ENCODE peak calls at places on chromosomes 12 and 14, in four cellular contexts. L, H, U and F are unnamed samples.

GRCh38 chr14:64388533-64389243 is 535 bp downstream of the MTHFD1 start:
- DNase-seq in H (peak; percentile 30), L (peak; percentile 46), U (no peak), F (peak; percentile 2)

GRCh38 chr14:24673534-24674203 is 39.7 kb upstream of the GZMB start:
- DNase-seq in L (no peak), H (no peak), U (no peak), F (no peak)

GRCh38 chr14:59870277-59871165 is at the start of gene RTN1:
- DNase-seq in H (peak; percentile 29), U (peak; percentile 76), L (peak; percentile 76), F (peak; percentile 33)

GRCh38 chr12:62522984-62523383 is 56.4 kb downstream of the MON2 start:
- DNase-seq in L (no peak), H (peak; percentile 15), U (no peak), F (no peak)

GRCh38 chr12:132950844-132951535 is 5.1 kb downstream of the ZNF605 start:
- DNase-seq in H (no peak), U (no peak), L (no peak), F (no peak)

GRCh38 chr14:56888274-56888673 is 78.0 kb upstream of the OTX2 start:
- DNase-seq in L (no peak), H (no peak), U (no peak), F (no peak)

GRCh38 chr12:105704788-105705187 is 374.3 kb downstream of the C12orf75 start:
- DNase-seq in U (no peak), L (no peak), H (no peak), F (no peak)

GRCh38 chr12:59027199-59027598 is 106.9 kb upstream of the LRIG3 start:
- DNase-seq in U (no peak), H (no peak), L (no peak), F (no peak)

GRCh38 chr12:48031135-48031960 is 27.1 kb upstream of the COL2A1 start:
- DNase-seq in U (peak; percentile 64), L (peak; percentile 77), H (no peak), F (no peak)

GRCh38 chr12:131529196-131530040 is 181.5 kb upstream of the SFSWAP start:
- DNase-seq in H (no peak), U (no peak), L (no peak), F (no peak)

GRCh38 chr14:68599896-68600620 is 192.8 kb downstream of the ZFP36L1 start:
- DNase-seq in U (no peak), L (no peak), H (no peak), F (no peak)

GRCh38 chr12:120678572-120678971 is 8.4 kb upstream of the MLEC start:
- DNase-seq in H (no peak), L (no peak), U (no peak), F (no peak)

GRCh38 chr12:28497889-28498411 is 307.7 kb downstream of the CCDC91 start:
- DNase-seq in U (no peak), H (peak; percentile 50), L (no peak), F (no peak)

GRCh38 chr12:2853626-2854025 is 3.2 kb downstream of the TEX52 start:
- DNase-seq in H (peak; percentile 74), U (peak; percentile 96), L (peak; percentile 94), F (peak; percentile 52)

GRCh38 chr14:50001146-50001998 is 108.5 kb downstream of the ARF6 start:
- DNase-seq in U (peak; percentile 59), L (peak; percentile 77), H (peak; percentile 70), F (peak; percentile 92)

GRCh38 chr14:50003213-50004021 is 110.5 kb downstream of the ARF6 start:
- DNase-seq in H (peak; percentile 35), U (peak; percentile 57), L (peak; percentile 35), F (peak; percentile 83)

GRCh38 chr14:50000215-50001145 is 107.6 kb downstream of the ARF6 start:
- DNase-seq in H (peak; percentile 84), U (peak; percentile 60), L (peak; percentile 93), F (peak; percentile 91)

GRCh38 chr14:50001999-50002925 is 109.4 kb downstream of the ARF6 start:
- DNase-seq in L (no peak), H (no peak), U (no peak), F (peak; percentile 15)

GRCh38 chr14:50002926-50003212 is 110.0 kb downstream of the ARF6 start:
- DNase-seq in H (no peak), L (peak; percentile 81), U (no peak), F (no peak)
- H3K23ac ChIP-seq in H (peak overlapping the region; percentile 77), L (no peak overlapping the region), U (no peak overlapping the region), F (no peak overlapping the region)

GRCh38 chr12:52350786-52351185 is 16.5 kb downstream of the KRT85 start:
- DNase-seq in L (no peak), H (no peak), U (no peak), F (no peak)
- H3K4me1 ChIP-seq in L (no peaks in the 10 kb centered on the region), H (no peaks in the 10 kb centered on the region), U (no peaks in the 10 kb centered on the region), F (peaks cover 11% of the 10 kb centered on the region)

GRCh38 chr12:95643251-95643650 is 92.0 kb upstream of the USP44 start:
- DNase-seq in U (no peak), H (no peak), L (no peak), F (no peak)
- H2AK5ac ChIP-seq in U (no peak overlapping the region), H (peak overlapping the region; percentile 81), L (no peak overlapping the region), F (no peak overlapping the region)

DNA sequence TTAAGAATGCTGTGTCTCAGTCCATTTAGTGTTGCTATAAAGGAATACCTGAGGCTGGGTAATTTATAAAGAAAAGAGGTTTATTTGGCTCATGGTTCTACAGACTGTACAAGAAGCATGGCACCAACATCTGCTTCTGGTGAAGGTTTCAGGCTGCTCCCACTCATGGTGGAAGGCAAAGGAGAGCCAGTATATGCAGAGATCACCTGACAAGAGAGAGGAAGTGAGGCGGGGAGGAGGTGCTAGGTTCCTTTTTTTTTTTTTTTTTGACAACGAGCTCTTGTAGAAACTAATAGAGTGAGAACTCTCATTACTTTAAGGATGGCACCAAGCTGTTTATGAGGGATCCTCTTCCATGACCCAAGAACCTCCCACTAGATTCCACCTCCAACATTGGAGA is 121.6 kb downstream of the NUBPL start:
- DNase-seq in L (no peak), U (no peak), H (no peak), F (no peak)
- H3K23ac ChIP-seq in L (no peak overlapping the region), U (no peak overlapping the region), H (no peak overlapping the region), F (no peak overlapping the region)

DNA sequence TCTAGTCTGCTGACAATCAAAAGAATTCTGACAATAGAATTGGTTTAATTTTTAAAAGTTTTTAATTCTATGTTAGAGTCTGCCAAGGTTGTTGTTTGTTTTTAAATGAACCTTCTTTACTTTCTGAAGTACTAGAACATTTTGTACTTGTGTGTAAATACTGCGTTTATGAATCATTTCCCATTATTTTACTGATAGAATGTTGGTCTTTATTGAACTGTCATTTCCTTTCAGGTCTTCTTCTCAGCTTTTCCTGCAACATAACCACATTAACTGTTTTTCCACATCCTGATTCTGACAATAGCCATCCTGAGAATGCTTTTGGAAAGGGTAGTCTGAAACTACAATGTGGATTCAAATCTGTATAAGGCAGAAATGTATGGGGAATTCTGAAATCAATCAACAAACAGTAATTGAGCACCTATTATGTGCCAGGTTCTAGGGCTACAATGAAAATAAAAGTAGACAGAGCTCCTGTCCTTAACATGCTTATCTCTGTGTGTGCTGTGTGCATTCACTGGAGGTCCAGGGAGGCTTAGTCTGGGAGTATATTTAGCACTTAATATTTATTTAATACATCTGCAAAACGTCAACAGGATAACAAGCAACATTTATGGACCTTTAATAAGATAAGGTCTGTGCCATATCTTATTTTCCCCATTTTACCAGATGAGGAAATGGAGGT is 73.1 kb upstream of the SLC38A2 start:
- DNase-seq in H (no peak), U (no peak), L (no peak), F (no peak)
- H3K4me1 ChIP-seq in H (peaks cover 11% of the 10 kb centered on the region), U (peaks cover 4% of the 10 kb centered on the region), L (peaks cover 3% of the 10 kb centered on the region), F (peaks cover 5% of the 10 kb centered on the region)

DNA sequence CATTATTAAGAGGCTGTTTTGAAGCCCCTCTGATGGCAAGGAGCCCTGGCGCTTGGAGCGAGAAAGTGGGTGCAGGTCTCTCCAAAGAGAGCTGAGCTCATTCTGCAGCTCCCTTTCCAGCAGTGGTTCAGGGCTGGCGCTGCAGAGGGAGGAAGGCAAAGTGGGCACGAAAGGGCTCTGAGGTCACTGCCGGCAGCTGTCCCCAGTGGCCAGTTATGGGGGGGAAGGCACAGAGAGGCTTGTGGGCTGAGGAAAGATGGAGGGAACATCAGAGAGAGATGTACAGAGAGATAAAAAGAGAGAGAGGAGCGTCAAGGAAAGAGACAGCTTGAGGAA is 75.2 kb upstream of the TBX5 start:
- DNase-seq in H (no peak), L (no peak), U (peak; percentile 41), F (no peak)
- H2AK5ac ChIP-seq in H (no peak overlapping the region), L (no peak overlapping the region), U (no peak overlapping the region), F (no peak overlapping the region)

DNA sequence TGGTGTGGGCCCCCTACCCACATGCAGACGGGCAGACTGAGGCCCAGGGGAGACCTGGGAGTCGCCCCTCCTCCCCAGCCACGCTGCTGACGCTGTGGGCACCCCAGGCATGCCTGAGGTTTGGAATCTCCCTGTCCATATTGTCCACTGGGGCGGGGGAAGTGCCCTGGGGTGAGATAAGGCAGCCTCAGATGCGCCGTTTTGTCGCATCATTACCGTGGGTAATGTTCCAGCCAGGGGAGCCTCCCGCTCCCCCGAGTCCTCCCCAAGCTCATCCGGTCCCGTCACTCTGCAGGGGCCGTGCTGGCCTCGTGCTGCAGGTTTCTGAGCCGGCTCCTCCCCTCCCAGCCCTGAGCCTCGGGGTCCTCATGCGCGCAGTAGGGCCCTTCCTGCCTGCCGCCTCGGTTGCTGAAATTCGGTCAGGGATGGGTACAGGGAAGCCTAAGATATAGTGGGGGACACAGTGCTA is 11.4 kb downstream of the INF2 start:
- DNase-seq in U (no peak), L (no peak), H (no peak), F (no peak)
- H3K23ac ChIP-seq in U (no peak overlapping the region), L (no peak overlapping the region), H (no peak overlapping the region), F (no peak overlapping the region)

GRCh38 chr14:53148612-53149202 is 4.4 kb downstream of the DDHD1 start:
- DNase-seq in L (no peak), H (no peak), U (no peak), F (no peak)
- H3K4me1 ChIP-seq in L (peaks cover 4% of the 10 kb centered on the region), H (peaks cover 5% of the 10 kb centered on the region), U (no peaks in the 10 kb centered on the region), F (peaks cover 4% of the 10 kb centered on the region)